ENCODE peak calls at places on chromosome 21, in eight cellular contexts. H is psoas muscle, C is mammary epithelial cell, M is HepG2, V is heart right ventricle, R is endodermal cell, I is colonic mucosa, S is foreskin fibroblast. Y is an unnamed sample.

GRCh38 chr21:29656504-29657227 is 283.1 kb downstream of the GRIK1 start:
- DNase-seq in H (no peak), C (peak), M (no peak), V (no peak), R (no peak), I (no peak), S (peak), Y (no peak)

GRCh38 chr21:41444703-41445464 is 18.8 kb downstream of the MX1 start:
- DNase-seq in H (no peak), C (no peak), M (no peak), V (no peak), R (no peak), I (no peak), S (no peak), Y (no peak)

GRCh38 chr21:10430007-10430406 is 91.4 kb upstream of the TPTE start:
- DNase-seq in H (no peak), C (no peak), M (no peak), V (no peak), R (no peak), I (no peak), S (no peak), Y (no peak)

GRCh38 chr21:43196789-43197188 is 28.0 kb downstream of the CRYAA start:
- DNase-seq in H (no peak), C (peak), M (no peak), V (no peak), R (peak), I (peak), S (no peak), Y (peak)

GRCh38 chr21:46594276-46594675 is 10.6 kb downstream of the S100B start:
- DNase-seq in H (no peak), C (no peak), M (no peak), V (no peak), R (no peak), I (no peak), S (no peak), Y (no peak)

GRCh38 chr21:33101300-33102005 is 31.5 kb downstream of the OLIG1 start:
- DNase-seq in H (no peak), C (no peak), M (no peak), V (no peak), R (peak), I (no peak), S (no peak), Y (no peak)

GRCh38 chr21:42654913-42655796 is 1.7 kb downstream of the PDE9A start:
- DNase-seq in H (no peak), C (no peak), M (no peak), V (no peak), R (no peak), I (peak), S (peak), Y (no peak)

GRCh38 chr21:27425574-27425973 is 458.7 kb upstream of the ADAMTS5 start:
- DNase-seq in H (no peak), C (peak), M (no peak), V (no peak), R (peak), I (no peak), S (peak), Y (no peak)

GRCh38 chr21:31132574-31133242 is 94.4 kb upstream of the KRTAP19-8 start:
- DNase-seq in H (no peak), C (no peak), M (no peak), V (no peak), R (no peak), I (no peak), S (peak), Y (no peak)

GRCh38 chr21:33133912-33134311 is 64.0 kb downstream of the OLIG1 start:
- DNase-seq in H (no peak), C (no peak), M (no peak), V (no peak), R (peak), I (no peak), S (no peak), Y (no peak)

GRCh38 chr21:29382029-29382654 is 83.4 kb downstream of the BACH1 start:
- DNase-seq in H (no peak), C (peak), M (peak), V (no peak), R (no peak), I (no peak), S (peak), Y (no peak)

GRCh38 chr21:36120304-36120902 is 14.5 kb upstream of the CBR3 start:
- DNase-seq in H (peak), C (no peak), M (no peak), V (no peak), R (no peak), I (peak), S (peak), Y (peak)

GRCh38 chr21:36125513-36126121 is 9.3 kb upstream of the CBR3 start:
- DNase-seq in H (peak), C (peak), M (peak), V (no peak), R (peak), I (peak), S (peak), Y (peak)

GRCh38 chr21:36126166-36126565 is 8.7 kb upstream of the CBR3 start:
- DNase-seq in H (no peak), C (peak), M (no peak), V (no peak), R (peak), I (peak), S (peak), Y (no peak)

GRCh38 chr21:36124395-36124794 is 10.5 kb upstream of the CBR3 start:
- DNase-seq in H (no peak), C (no peak), M (no peak), V (no peak), R (peak), I (no peak), S (no peak), Y (no peak)

GRCh38 chr21:36122977-36123376 is 11.9 kb upstream of the CBR3 start:
- DNase-seq in H (no peak), C (no peak), M (no peak), V (no peak), R (no peak), I (no peak), S (no peak), Y (no peak)
- H3K4me3 ChIP-seq in H (no peak), C (no peak), M (no peak), V (no peak), R (no peak), I (no peak), S (no peak), Y (no peak)

DNA sequence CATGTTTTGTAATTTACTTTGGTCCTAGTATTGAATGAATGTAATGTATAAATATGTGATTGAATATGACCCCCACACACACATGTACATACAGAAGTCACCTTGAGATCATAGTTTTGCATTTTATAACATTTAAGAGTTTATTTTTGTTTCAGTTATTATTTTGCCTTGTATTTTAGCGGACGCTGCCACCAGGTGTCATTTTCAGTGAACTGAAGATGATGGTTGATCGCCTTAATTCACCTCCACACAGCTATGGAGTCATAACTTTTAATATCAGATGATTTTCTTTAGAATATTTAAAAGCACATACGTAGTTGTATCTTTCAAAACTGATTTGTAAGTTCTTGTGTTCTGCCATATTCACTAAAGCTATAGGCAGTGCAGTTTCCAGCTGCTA is 130.4 kb downstream of the DYRK1A start:
- DNase-seq in H (no peak), C (no peak), M (no peak), V (no peak), R (no peak), I (no peak), S (peak), Y (no peak)
- TF ChIP-seq CTCF in H (peak), C (peak), M (no peak), V (peak), R (peak), I (no peak), S (peak), Y (no peak)

GRCh38 chr21:39803393-39803792 is 58.4 kb downstream of the IGSF5 start:
- DNase-seq in H (no peak), C (no peak), M (no peak), V (no peak), R (no peak), I (no peak), S (no peak), Y (no peak)
- H3K4me3 ChIP-seq in H (no peak), C (no peak), M (no peak), V (no peak), R (no peak), I (no peak), S (no peak), Y (no peak)

DNA sequence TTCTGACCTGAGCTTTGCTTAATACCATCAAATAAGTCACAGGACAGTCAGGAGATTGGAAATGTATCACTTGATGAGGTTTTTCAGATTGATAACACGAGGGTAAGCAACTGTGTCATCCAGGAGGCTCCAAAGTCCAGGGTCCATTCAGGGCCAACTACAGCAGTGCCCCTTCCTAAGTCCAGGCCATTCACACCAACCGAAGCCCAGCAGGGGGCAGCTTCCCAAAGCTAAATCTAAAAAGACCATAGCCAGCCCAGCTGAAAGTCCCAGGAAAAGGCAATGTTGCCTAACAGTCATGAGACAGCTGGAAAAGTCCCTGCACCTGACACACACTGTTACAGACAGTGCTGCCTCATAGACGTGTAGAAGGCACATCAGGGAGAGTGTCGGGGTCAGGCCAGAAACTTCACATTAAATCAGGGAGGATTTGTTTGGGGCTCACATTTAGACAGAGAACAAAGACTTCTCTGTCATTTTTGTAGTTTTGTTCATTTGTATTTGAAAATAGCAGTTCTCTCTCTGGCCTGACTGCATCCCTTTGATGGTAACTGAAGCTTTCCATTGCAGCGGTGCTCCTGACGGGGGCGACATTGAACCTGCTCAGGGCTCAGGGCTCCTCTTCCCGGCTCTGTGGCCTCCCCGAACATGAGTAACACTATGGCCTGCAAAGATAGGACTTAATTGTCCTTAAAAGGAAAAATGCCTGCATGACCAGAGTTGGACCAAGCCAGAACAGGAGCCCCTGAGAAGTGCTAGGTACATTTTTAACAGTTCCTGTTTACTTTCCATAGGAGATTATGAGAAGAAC is 200.4 kb downstream of the NRIP1 start:
- DNase-seq in H (peak), C (peak), M (peak), V (peak), R (peak), I (peak), S (peak), Y (peak)
- TF ChIP-seq CTCF in H (peak), C (peak), M (peak), V (peak), R (peak), I (peak), S (peak), Y (peak)

DNA sequence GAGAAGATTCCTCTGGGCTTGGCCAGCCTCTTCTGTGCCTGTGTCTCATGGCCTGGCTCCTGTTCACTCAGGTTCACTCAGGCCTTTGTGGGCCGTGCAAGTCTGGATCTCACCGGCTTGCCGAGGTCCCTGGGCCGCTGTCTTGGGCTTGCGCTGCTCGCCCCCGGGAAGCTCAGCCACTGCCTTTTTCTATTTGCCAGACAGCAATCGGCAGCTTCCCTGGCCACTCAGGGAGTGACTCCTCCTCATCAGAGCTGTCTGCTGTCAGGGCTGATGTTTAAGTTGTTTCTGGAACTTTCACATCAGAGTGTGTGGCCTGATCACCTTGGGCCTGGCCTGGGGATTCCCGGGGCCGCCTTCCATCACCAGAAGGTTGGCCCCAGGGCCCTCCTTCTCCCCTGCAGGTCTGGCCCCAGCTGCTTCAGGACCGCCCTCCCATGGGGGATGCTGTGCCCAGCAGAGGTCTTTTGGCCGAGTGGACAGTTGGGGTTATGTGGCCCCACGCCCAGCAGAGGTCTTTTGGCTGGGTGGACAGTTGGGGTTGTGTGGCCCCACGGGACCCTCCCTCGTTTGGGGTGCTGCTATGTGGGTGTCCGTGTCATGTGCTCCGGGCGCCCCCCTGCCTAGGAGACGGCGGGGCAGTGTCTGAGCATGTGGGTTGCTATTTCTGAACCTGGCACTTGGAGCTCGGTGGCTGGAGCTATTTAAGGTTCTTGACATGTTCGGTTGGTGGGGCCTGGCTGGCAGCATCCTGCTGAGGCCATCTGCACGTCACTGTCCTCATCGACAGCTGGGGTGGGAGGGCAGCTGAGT is 12.5 kb downstream of the SLX9 start:
- DNase-seq in H (peak), C (no peak), M (no peak), V (peak), R (no peak), I (no peak), S (no peak), Y (no peak)
- H3K4me3 ChIP-seq in H (peak), C (no peak), M (no peak), V (no peak), R (no peak), I (no peak), S (no peak), Y (no peak)

DNA sequence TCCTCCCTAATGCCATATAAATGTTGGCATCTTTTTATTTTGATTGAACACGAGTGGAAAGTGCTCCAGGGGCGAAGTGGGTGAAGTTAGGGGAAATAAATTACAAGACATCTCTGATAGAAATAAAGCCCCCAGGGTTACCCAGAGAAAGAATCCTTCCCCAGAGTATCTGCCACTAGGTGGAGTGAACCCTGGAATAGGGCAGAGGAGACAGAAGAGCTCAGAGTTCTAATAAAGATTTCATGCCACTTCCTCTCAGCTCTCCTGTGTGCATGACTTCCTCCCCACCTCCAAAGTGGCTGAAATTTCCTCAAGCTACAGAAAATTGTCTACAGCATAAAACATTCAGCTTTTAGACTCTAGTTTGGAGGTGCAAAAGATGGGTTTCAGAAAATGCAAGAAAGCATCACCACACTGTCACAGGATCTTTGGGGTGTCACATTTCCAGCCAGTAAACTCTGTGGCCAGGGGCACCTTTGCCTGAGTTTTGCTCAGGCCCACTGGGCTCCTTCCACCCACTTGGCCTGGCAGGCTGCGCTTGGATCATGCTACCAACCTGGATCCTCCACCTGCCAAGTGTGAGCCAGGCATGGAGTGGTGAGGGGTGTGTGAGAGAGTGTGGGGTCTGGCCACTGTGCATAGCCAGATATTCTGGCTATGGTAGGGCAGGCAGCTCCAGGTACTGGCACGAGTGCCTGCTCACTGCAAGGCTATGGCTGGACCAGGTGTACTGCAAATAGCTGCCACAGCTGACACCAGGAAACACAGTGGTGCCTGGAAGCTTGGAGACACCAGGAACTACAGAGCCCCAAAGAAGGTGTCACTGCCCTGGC is 208.8 kb upstream of the USP25 start:
- DNase-seq in H (no peak), C (no peak), M (peak), V (no peak), R (no peak), I (no peak), S (peak), Y (no peak)
- TF ChIP-seq CTCF in H (peak), C (peak), M (peak), V (no peak), R (peak), I (no peak), S (peak), Y (peak)

DNA sequence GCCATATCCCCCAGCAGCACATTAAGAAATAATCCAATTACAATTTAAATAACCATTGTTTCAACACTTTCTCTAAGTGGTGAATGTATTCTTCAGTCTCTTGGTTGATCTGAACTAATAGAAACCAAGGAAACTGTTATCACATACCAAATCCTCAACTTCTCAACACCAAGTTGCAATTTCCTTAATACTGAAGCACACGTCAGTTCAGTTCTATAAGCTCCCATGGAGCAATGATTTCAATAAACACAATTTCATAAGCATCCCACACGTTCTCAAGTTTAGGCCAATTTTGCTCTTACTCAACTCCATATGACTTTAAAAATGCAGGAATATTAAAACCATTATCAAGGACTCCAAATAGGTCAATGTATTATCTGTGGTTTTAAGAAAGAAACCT is 5.8 kb upstream of the ERG start:
- DNase-seq in H (no peak), C (no peak), M (no peak), V (no peak), R (no peak), I (no peak), S (no peak), Y (no peak)
- H3K4me3 ChIP-seq in H (peak), C (peak), M (no peak), V (no peak), R (no peak), I (no peak), S (no peak), Y (no peak)